ENCODE peak calls at places on chromosomes 5 and 9, in ten cellular contexts. G is GM12865; J is testis; Y is stomach; C is activated gamma-delta T cell treated with anti-CD3 and anti-CD28 coated beads, Interleukin-2, amount 50 U/mL, for 16 hours; U is H54; N is kidney tubule cell; X is NCI-H1436; K is kidney glomerular epithelial cell; W is NCI-H146. L is an unnamed sample.

GRCh38 chr5:125847561-125847960 is 575.6 kb upstream of the GRAMD2B start:
- DNase-seq in J (no peak), Y (no peak), N (peak), U (no peak), G (no peak), K (peak), W (no peak), X (no peak), C (no peak), L (no peak)

GRCh38 chr5:97979740-97980139 is 793.7 kb upstream of the RGMB start:
- DNase-seq in U (no peak), C (no peak), X (no peak), W (no peak), K (no peak), Y (no peak), J (no peak), G (no peak), N (no peak), L (no peak)

GRCh38 chr5:74251106-74252032 is 389.2 kb downstream of the ENC1 start:
- DNase-seq in W (peak), X (no peak), U (peak), G (no peak), K (peak), Y (no peak), N (peak), C (no peak), J (peak), L (peak)

GRCh38 chr9:121612511-121612998 is 38.9 kb upstream of the DAB2IP start:
- DNase-seq in G (no peak), J (no peak), K (peak), U (no peak), X (no peak), Y (peak), C (no peak), N (peak), W (no peak), L (no peak)

GRCh38 chr5:78806544-78806943 is 158.0 kb upstream of the LHFPL2 start:
- DNase-seq in N (peak), Y (no peak), K (peak), W (no peak), C (no peak), U (peak), J (no peak), G (no peak), X (no peak), L (no peak)

GRCh38 chr5:96781031-96781733 is 26.6 kb downstream of the ERAP1 start:
- DNase-seq in J (no peak), U (no peak), Y (no peak), N (peak), K (peak), G (no peak), X (no peak), C (no peak), W (no peak), L (peak)

GRCh38 chr9:19424176-19424779 is 15.5 kb downstream of the ACER2 start:
- DNase-seq in N (no peak), G (peak), W (no peak), U (no peak), X (no peak), Y (no peak), C (no peak), K (peak), J (no peak), L (no peak)

GRCh38 chr5:87410941-87411340 is 1.8 kb downstream of the CCNH start:
- DNase-seq in G (no peak), K (peak), N (peak), Y (no peak), C (no peak), U (no peak), X (no peak), J (no peak), W (no peak), L (peak)

GRCh38 chr9:17137576-17137975 is 2.7 kb downstream of the CNTLN start:
- DNase-seq in G (no peak), Y (no peak), W (no peak), C (no peak), N (no peak), X (no peak), K (no peak), U (no peak), J (no peak), L (no peak)